ENCODE peak calls at places on chromosomes 13 and 19, in five cellular contexts. T is stomach, N is K562, I is upper lobe of left lung, M is esophagus muscularis mucosa. C is an unnamed sample.
A peak's percentile ranks its signal among the peaks of the same experiment; 100 is the strongest.

GRCh38 chr13:94112227-94112626 is 367.3 kb downstream of the DCT start:
- DNase-seq in T (no peak), N (no peak), I (no peak), M (no peak), C (no peak)

GRCh38 chr13:82358284-82358683 is 1524.0 kb downstream of the SLITRK1 start:
- DNase-seq in N (no peak), T (no peak), M (no peak), I (no peak), C (no peak)

GRCh38 chr13:113207890-113208423 is 512 bp downstream of the PCID2 start:
- DNase-seq in N (peak; percentile 45), T (no peak), I (peak; percentile 40), M (no peak), C (no peak)

GRCh38 chr13:95601216-95601615 is 43.3 kb downstream of the DZIP1 start:
- DNase-seq in M (no peak), I (no peak), N (no peak), T (no peak), C (no peak)

GRCh38 chr19:14496849-14497346 is 971 bp upstream of the GIPC1 start:
- DNase-seq in M (no peak), I (peak; percentile 74), T (no peak), N (no peak), C (no peak)

GRCh38 chr13:77732287-77732686 is 34.8 kb downstream of the SLAIN1 start:
- DNase-seq in T (no peak), I (no peak), N (no peak), M (no peak), C (no peak)

GRCh38 chr13:64423467-64423866 is 2806.7 kb downstream of the PCDH9 start:
- DNase-seq in M (no peak), N (no peak), T (no peak), I (no peak), C (no peak)

GRCh38 chr13:99384468-99384867 is 77.3 kb upstream of the GPR183 start:
- DNase-seq in M (no peak), N (no peak), I (no peak), T (no peak), C (no peak)

GRCh38 chr13:45024847-45025246 is 35.5 kb downstream of the GPALPP1 start:
- DNase-seq in N (no peak), I (no peak), M (no peak), T (no peak), C (no peak)

GRCh38 chr13:19148561-19148960 is 33.1 kb downstream of the TUBA3C start:
- DNase-seq in N (no peak), I (no peak), M (no peak), T (no peak), C (no peak)

GRCh38 chr13:49952168-49952567 is 16.0 kb upstream of the SPRYD7 start:
- DNase-seq in M (no peak), T (no peak), I (no peak), N (no peak), C (no peak)

GRCh38 chr13:40438999-40439797 is 227.2 kb downstream of the FOXO1 start:
- DNase-seq in M (no peak), N (no peak), T (no peak), I (no peak), C (no peak)

GRCh38 chr19:37997911-37998344 is 90.9 kb downstream of the SIPA1L3 start:
- DNase-seq in N (no peak), I (no peak), T (no peak), M (no peak), C (no peak)

GRCh38 chr13:77915676-77916075 is 3.0 kb downstream of the EDNRB start:
- DNase-seq in M (no peak), I (no peak), T (no peak), N (no peak), C (no peak)

GRCh38 chr13:32417995-32418394 is 9.9 kb downstream of the N4BP2L1 start:
- DNase-seq in I (no peak), N (no peak), M (no peak), T (no peak), C (no peak)

GRCh38 chr13:32409561-32410440 is 18.1 kb downstream of the N4BP2L1 start:
- DNase-seq in T (no peak), I (no peak), N (no peak), M (no peak), C (no peak)

GRCh38 chr13:32413284-32413683 is 14.6 kb downstream of the N4BP2L1 start:
- DNase-seq in T (no peak), N (no peak), I (no peak), M (no peak), C (no peak)

GRCh38 chr13:32415019-32415418 is 12.9 kb downstream of the N4BP2L1 start:
- DNase-seq in T (no peak), N (peak; percentile 35), I (no peak), M (no peak), C (no peak)

DNA sequence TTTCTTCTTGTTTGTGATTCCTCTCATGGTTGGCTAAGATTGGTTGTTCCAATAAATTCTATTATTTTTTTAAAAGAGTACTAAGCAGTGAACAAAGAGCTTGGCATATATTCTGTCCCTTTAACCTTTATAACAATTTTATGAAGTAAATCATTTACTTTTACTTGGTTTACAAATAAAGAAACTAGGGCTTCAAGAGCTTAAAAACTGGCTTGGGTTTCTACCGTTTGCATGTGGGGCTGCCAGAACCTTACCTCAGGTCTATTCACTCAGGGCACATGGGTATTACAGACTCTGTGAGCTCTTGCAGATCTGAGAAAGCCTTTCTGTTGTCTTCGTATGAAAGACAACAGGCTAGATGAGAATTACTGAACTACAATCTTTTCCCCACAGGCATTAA is 13.3 kb downstream of the N4BP2L1 start:
- DNase-seq in I (no peak), T (no peak), M (no peak), N (no peak), C (no peak)
- TF ChIP-seq POLR2A in I (no peak), T (no peak), M (no peak), N (no peak), C (no peak)

DNA sequence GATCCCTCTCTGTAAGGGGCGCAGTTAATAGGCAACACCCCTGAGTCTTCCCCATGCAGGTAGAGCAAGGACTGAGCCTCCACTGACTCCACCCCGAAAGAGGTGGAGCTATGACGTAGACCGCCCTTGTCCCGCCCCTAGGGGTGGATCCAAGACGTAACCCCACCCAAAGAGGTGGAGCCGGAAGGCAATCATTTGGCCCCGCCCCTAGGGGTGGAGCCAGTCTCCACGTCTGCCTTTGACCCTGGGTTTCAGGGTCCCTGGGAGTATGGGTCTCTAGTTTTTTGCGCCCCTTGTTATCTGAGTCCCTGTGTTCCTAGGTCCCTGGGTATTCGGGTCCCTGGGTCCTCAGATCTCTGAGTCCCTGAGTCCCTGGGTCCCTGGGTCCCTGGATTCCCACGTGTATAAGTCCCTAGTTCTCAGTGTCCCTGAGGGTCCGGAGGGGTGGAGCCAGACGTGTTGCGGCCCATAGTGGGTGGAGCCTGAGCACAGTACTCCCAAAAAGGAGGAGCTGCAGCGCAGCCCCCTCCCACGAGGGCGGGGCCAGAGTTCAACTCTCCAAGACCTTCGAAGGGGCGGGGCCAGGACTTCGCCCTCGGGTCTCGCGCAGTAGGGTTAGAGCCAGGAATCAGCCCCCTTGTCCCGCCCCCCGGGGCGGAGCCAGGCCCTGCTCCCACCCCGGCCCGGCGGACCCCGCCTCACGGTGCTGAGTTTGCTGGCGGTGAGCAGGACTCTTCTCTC is 5.3 kb downstream of the DENND1C start:
- DNase-seq in I (peak; percentile 93), M (no peak), N (peak; percentile 76), T (peak; percentile 87), C (peak; percentile 83)
- TF ChIP-seq POLR2AphosphoS5 in I (no peak), M (no peak), N (no peak), T (no peak), C (no peak)

DNA sequence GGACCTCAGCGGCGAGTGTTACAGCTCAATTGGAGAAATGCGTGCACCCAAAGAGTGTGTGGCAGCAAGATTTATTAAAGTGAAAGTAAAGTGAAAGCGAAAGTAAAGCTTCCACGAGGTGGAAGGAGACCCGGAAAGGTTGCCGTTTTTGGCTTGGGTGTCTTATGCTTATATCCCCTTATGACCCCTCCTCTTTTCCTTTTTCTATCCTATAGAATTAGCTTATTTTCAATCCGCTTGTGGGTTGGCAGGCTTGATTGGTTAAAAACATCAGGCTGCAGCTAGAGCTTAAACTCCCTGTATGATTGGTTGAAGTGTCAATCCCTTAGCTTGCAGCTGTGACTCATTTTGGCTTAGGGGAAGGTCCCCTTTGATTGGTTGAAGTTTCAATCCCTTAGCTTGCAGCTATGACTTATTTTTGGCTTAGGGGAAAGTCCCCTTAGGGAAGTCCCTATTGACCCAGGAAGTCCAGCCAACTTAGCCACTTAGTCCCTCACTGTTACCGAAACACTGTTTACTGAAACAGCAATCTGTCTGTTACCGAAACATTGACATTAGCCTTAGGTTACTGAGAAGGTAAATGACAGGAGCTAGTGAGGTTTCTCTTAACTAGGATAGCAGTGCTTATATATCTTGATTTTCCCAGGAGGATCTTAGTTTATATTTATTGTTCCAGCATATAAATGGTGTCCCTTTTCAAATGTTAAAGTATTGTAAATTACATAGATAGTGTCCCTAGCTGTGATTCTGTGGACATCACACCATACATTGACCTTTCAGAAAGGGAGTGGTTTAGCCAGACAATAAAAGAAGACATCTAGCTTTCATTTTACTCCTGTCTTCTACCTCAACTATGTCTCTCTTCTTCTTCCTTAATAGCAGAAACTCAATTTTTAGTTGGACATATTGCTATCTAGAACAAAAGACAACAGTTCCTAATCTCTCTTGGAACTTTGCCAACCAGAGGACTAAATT is 575.8 kb downstream of the DACH1 start:
- DNase-seq in N (peak; percentile 2), I (peak; percentile 37), T (no peak), M (no peak), C (no peak)
- H3K27ac ChIP-seq in N (no peak overlapping the region), I (peak overlapping the region; percentile 64), T (no peak overlapping the region), M (peak overlapping the region; percentile 23), C (peak overlapping the region; percentile 57)

DNA sequence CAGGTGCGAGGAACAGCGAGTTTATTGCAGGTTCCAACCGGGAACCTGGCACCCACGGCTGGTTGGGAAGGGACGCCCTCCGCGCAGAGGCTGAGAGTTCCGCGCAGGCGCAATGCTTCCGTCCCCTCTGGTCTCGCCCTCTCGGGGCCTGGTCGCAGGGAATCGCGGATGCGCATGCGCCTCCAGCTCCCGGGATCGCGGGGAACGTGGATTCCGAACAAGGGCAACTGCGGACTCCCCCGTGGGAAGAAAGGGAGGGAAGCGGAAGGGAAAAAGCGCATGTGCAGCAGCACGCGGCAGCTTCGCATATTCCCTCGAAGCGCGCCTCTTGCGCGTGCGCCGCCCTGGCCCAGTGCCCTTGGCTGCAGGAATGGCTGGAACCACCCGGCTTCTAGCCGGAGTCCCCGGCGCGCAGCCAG is 1.1 kb downstream of the TSSK6 start:
- DNase-seq in M (no peak), I (no peak), N (no peak), T (no peak), C (peak; percentile 82)
- TF ChIP-seq POLR2A in M (no peak), I (no peak), N (no peak), T (no peak), C (no peak)

DNA sequence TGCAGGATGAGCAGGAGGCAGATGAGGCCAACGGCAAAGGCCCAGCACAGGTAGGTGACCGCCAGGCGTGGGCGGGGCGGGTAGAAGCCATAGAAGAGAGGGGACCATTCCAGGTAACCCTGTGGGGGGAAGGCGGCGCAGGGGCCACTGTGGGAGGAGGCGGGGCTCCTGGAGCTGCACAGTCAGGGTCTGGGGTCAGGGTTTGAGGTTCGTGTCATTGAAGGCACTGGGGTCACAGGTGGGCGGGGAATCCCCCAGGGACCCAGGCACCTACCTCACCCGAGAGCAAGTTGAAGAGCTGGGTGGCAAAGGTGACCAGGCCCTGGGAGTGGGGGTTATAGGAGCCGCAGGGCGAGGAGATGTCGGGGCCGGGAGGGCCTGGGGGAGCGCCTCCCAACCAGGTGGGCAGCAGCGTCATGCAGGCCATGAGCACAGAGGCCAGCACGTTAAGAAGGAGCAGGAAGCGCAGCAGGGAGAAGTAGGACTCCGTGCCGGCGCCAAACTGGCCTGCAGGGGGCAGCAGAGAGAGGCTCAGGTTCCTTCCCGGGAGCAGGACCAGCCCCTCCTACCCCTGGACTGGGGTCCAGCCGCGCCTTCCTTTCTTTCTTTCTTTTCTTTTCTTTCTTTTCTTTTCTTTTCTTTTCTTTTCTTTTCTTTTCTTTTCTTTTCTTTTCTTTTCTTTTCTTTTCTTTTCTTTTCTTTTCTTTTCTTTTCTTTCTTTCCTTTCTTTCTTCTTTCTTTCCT is 4.6 kb downstream of the TMC4 start:
- DNase-seq in I (peak; percentile 91), T (peak; percentile 94), N (peak; percentile 94), M (peak; percentile 97), C (peak; percentile 98)
- TF ChIP-seq POLR2AphosphoS5 in I (no peak), T (no peak), N (no peak), M (no peak), C (peak; percentile 58)